ENCODE peak calls at places on chromosome 12, in five cellular contexts. S is GM12878, Z is upper lobe of left lung, Q is K562, U is HepG2. R is an unnamed sample.

GRCh38 chr12:124488520-124488919 is 78.9 kb downstream of the NCOR2 start:
- ATAC-seq in S (no peak), Z (no peak), Q (no peak), U (no peak), R (peak; percentile 52)

GRCh38 chr12:124828264-124829007 is 35.2 kb downstream of the SCARB1 start:
- ATAC-seq in S (peak; percentile 22), Z (no peak), Q (no peak), U (peak; percentile 82), R (no peak)

GRCh38 chr12:113825705-113826104 is 140.4 kb downstream of the RBM19 start:
- ATAC-seq in S (no peak), Z (no peak), Q (no peak), U (no peak), R (no peak)

GRCh38 chr12:108551556-108551955 is 9.4 kb downstream of the SART3 start:
- ATAC-seq in S (peak; percentile 21), Z (no peak), Q (no peak), U (no peak), R (no peak)

GRCh38 chr12:100913872-100914600 is 119.5 kb downstream of the ANO4 start:
- ATAC-seq in S (no peak), Z (no peak), Q (no peak), U (no peak), R (peak; percentile 62)

GRCh38 chr12:39722511-39722910 is 102.9 kb upstream of the ABCD2 start:
- ATAC-seq in S (peak; percentile 34), Z (no peak), Q (no peak), U (no peak), R (no peak)

GRCh38 chr12:13211191-13211858 is 14.8 kb downstream of the EMP1 start:
- ATAC-seq in S (no peak), Z (no peak), Q (no peak), U (peak; percentile 35), R (no peak)

GRCh38 chr12:89389755-89390661 is 37.7 kb upstream of the DUSP6 start:
- ATAC-seq in S (no peak), Z (peak; percentile 87), Q (no peak), U (peak; percentile 77), R (peak; percentile 65)

GRCh38 chr12:92574046-92574783 is 128.6 kb upstream of the PLEKHG7 start:
- ATAC-seq in S (peak; percentile 46), Z (peak; percentile 34), Q (peak; percentile 81), U (peak; percentile 84), R (no peak)

GRCh38 chr12:101777476-101777875 is 38.2 kb upstream of the SYCP3 start:
- ATAC-seq in S (no peak), Z (no peak), Q (no peak), U (no peak), R (no peak)

GRCh38 chr12:6080149-6081045 is 44.1 kb downstream of the VWF start:
- ATAC-seq in S (no peak), Z (no peak), Q (no peak), U (no peak), R (no peak)

GRCh38 chr12:42221722-42222121 is 16.3 kb downstream of the YAF2 start:
- ATAC-seq in S (no peak), Z (no peak), Q (no peak), U (no peak), R (no peak)

GRCh38 chr12:104677441-104678089 is 220.8 kb downstream of the CHST11 start:
- ATAC-seq in S (no peak), Z (peak; percentile 54), Q (no peak), U (no peak), R (no peak)

GRCh38 chr12:51329742-51330141 is 5.8 kb upstream of the BIN2 start:
- ATAC-seq in S (no peak), Z (no peak), Q (no peak), U (no peak), R (no peak)

GRCh38 chr12:19035552-19035951 is 94.0 kb upstream of the PLEKHA5 start:
- ATAC-seq in S (no peak), Z (no peak), Q (no peak), U (no peak), R (peak; percentile 70)

GRCh38 chr12:131774576-131774975 is 53.6 kb upstream of the MMP17 start:
- ATAC-seq in S (no peak), Z (no peak), Q (no peak), U (no peak), R (no peak)

GRCh38 chr12:62767946-62768345 is 167.0 kb downstream of the PPM1H start:
- ATAC-seq in S (no peak), Z (no peak), Q (no peak), U (no peak), R (no peak)

GRCh38 chr12:49008943-49009342 is 9.6 kb downstream of the PRKAG1 start:
- ATAC-seq in S (no peak), Z (no peak), Q (no peak), U (no peak), R (no peak)

DNA sequence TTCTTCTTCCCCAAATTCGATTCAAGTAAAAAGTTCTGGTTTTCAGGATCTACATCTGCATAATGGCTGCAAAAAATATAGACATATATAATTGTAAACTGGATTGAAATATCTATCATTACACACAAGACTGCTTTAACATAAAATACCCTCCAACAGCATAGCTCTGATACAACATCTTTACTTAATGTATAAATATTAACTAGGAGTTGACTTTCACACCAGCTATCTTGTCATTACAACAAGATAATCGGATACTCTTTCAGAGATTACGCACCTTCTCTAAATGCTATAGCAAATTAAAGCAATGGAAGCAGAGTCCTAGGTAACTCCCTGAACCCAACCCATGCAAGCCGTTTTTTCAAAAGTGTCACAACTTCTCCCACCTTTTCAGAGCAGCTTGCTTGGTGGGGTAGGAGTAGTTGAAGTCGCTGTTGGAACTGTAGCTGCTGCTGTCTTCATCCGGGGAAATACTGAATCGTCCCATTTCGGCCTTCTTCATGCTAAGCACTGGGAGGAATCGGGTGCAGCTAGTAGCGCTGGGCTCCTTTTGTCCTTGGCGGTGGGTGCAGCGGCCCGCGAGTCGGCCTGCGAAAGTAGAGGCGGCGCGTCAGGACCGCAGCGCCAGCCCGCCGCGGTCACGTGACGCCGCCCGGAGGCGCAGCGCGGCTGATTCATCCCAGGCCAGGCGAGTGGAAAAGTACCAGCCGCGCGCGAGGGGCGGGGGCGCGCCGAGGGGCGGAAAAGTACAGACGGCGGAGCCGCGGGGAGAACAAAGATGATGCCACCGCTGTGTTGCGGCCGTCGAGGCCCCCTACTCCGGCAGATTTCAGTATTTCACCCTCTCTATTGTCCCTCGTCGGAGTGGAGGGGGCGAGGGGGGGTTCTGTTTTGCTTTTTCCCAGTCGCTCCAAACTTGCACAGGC is 1.5 kb downstream of the SLC38A2 start:
- ATAC-seq in S (peak; percentile 67), Z (peak; percentile 86), Q (peak; percentile 59), U (peak; percentile 18), R (peak; percentile 74)
- TF ChIP-seq EP300 in S (no peak), Z (peak; percentile 83), Q (no peak), U (peak; percentile 77), R (no peak)

DNA sequence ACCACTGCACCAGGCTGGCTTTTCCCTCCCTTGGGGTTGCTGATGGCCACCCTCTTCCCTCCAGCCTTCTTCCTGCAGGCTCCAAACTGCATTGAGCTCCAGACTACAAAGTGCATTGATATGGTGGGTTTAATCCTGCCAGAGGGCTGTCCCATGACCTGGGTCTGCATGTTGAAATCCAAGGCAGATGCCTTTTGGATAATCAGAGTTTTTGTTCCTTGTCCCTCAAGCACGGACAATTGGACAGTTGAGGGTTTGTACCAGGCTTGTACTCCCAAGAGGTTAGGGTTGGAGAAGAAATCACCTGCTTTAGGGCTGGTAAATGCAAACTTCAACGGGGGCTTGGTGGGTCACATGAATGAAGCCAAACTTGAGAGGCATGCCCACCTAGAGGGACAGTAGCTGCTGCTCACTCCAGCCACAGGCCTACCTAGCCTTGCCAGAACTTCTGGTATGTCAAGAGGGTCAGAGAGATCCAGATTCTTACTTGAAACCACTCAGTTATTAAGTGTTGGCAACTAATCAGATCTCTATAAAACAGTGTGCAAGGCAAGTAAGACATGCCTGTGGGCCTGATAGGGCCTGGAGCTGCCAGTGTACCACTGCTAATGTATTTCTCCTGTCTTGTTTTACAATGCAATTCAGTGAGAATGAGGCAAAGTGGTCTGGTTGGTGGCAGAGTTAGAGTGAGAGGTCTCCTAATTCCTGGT is 21.7 kb upstream of the KRT83 start:
- ATAC-seq in S (no peak), Z (peak; percentile 13), Q (no peak), U (no peak), R (no peak)
- H3K27me3 ChIP-seq in S (no peaks in the 10 kb centered on the region), Z (no peaks in the 10 kb centered on the region), Q (peaks cover 11% of the 10 kb centered on the region), U (peaks cover 34% of the 10 kb centered on the region), R (peaks cover 10% of the 10 kb centered on the region)

GRCh38 chr12:46559311-46559710 is 186.7 kb upstream of the SLC38A2 start:
- ATAC-seq in S (no peak), Z (no peak), Q (no peak), U (no peak), R (no peak)

GRCh38 chr12:46560874-46561273 is 188.3 kb upstream of the SLC38A2 start:
- ATAC-seq in S (no peak), Z (no peak), Q (no peak), U (no peak), R (no peak)

GRCh38 chr12:46560078-46560477 is 187.5 kb upstream of the SLC38A2 start:
- ATAC-seq in S (no peak), Z (no peak), Q (no peak), U (no peak), R (no peak)

GRCh38 chr12:46558696-46559095 is 186.1 kb upstream of the SLC38A2 start:
- ATAC-seq in S (no peak), Z (no peak), Q (no peak), U (no peak), R (no peak)

DNA sequence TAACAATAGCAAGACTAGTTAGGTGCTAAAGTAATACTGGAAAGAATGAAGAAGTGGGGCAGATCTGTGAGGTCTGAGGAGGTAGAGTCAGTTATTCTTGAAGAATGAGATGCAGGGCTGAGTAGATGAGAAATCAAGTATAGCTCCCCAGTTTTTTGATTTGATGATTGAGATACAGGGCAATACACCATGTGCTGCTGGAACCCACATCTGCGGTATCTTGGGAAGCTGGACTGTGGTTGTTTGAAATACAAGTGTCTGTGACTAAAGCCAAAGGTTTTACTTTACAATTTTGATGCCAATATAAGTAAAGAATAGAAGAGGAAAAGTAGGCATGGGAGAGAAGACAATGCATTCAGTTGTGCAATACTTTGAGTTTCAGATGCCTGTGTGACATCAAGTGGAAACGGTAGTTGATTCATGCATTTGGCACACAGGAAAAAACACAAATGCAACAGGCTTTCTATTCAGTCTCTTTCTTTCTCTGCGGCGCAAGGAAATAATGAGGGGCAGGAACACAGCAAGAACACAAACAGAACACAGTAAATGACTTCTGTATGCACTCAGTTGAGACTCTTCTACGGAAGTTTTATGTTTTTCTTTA is 190.2 kb upstream of the SLC38A2 start:
- ATAC-seq in S (no peak), Z (no peak), Q (no peak), U (no peak), R (no peak)
- TF ChIP-seq EP300 in S (no peak), Z (no peak), Q (no peak), U (peak; percentile 32), R (no peak)

DNA sequence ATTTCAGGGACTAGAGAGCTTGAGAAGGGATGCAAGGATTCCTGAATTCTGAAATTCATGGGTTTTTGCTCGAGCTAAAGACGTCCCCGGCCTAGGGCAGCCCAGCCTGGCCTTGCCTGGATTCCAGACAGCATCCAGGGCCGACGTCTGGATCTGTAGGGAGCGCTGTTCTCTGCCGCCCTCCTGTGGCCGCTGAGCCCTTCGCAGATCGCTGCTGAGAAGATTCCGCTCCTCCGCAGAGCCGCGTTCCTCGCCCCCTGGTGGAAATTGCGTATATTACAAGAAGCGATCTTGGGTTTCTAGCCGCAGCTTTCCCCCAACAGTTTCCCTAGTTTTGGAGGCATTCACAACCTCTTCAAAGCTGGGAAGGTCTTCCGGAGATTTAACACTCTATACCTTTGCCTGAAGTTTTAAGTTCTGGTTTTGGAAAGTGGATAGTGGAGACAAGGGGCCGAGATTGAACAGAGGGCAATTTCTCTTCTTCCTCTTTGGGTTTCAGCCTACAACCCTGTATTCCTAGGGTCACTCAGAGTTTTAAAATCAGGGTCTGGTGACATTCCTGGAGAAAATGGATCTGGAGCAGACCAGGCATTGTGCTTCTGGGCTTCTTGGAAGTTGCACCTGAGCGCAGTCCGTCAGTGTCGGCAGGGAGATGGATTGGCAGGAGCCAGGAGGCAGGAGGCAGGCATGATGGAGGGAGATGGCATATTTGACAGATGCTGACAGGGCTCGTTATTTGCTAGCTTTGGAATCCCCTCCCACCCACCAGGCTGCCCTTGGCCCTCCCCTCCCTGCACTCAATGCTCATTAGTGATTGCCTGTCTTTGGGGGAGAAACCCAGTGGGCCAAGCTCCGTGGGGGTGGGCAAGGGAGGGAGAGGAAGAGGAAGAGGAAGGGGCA is 4.9 kb downstream of the CISTR start:
- ATAC-seq in S (peak; percentile 55), Z (peak; percentile 93), Q (peak; percentile 95), U (peak; percentile 88), R (peak; percentile 95)
- H3K27me3 ChIP-seq in S (no peaks in the 10 kb centered on the region), Z (no peaks in the 10 kb centered on the region), Q (peaks cover 44% of the 10 kb centered on the region), U (peaks cover 89% of the 10 kb centered on the region), R (peaks cover 77% of the 10 kb centered on the region)

R was measured in gastroesophageal sphincter.